ENCODE peak calls at places on chromosomes 1 and 21, in six cellular contexts. G, P, H, M, I and S are unnamed samples.

GRCh38 chr1:240572328-240572727 is 39.6 kb downstream of the GREM2 start:
- DNase-seq in I (no peak), M (no peak), H (no peak), G (no peak), P (no peak), S (no peak)

GRCh38 chr1:68291763-68292384 is 59.6 kb upstream of the WLS start:
- DNase-seq in P (no peak), I (no peak), H (no peak), G (no peak), M (no peak), S (no peak)

GRCh38 chr1:105865546-105865945 is 1190.9 kb upstream of the PRMT6 start:
- DNase-seq in P (no peak), H (no peak), M (no peak), G (no peak), I (peak), S (no peak)

GRCh38 chr21:25952306-25952705 is 217.5 kb downstream of the GABPA start:
- DNase-seq in G (no peak), P (no peak), I (no peak), H (no peak), M (no peak), S (no peak)

GRCh38 chr1:22780696-22781095 is 70.1 kb downstream of the EPHB2 start:
- DNase-seq in P (no peak), I (no peak), H (no peak), G (no peak), M (peak), S (no peak)

GRCh38 chr1:47031059-47031458 is 7.6 kb downstream of the CYP4X1 start:
- DNase-seq in H (no peak), G (no peak), I (peak), M (no peak), P (no peak), S (peak)

GRCh38 chr1:6104631-6105030 is 58.9 kb downstream of the KCNAB2 start:
- DNase-seq in H (no peak), I (no peak), P (no peak), G (no peak), M (no peak), S (no peak)

GRCh38 chr1:192557841-192558595 is 17.6 kb upstream of the RGS1 start:
- DNase-seq in M (no peak), H (no peak), G (no peak), I (no peak), P (no peak), S (no peak)

GRCh38 chr1:198725090-198725489 is 86.2 kb downstream of the PTPRC start:
- DNase-seq in M (no peak), I (peak), H (no peak), G (no peak), P (no peak), S (no peak)

GRCh38 chr1:28021064-28021463 is 61.3 kb downstream of the XKR8 start:
- DNase-seq in M (no peak), G (no peak), I (no peak), P (no peak), H (no peak), S (no peak)

GRCh38 chr1:118217073-118217620 is 32.1 kb upstream of the SPAG17 start:
- DNase-seq in P (no peak), H (no peak), I (no peak), G (no peak), M (no peak), S (no peak)

GRCh38 chr1:44707112-44707881 is 23.7 kb downstream of the RNU5D-1 start:
- DNase-seq in I (peak), M (no peak), G (no peak), P (no peak), H (no peak), S (peak)

GRCh38 chr1:170993717-170994116 is 58.4 kb downstream of the MROH9 start:
- DNase-seq in H (no peak), G (no peak), M (no peak), I (no peak), P (no peak), S (no peak)

GRCh38 chr1:203163891-203164635 is 11.6 kb downstream of the MYBPH start:
- DNase-seq in I (no peak), H (no peak), P (no peak), G (no peak), M (no peak), S (no peak)

GRCh38 chr1:17637055-17637454 is 97.6 kb downstream of the ARHGEF10L start:
- DNase-seq in M (no peak), I (no peak), H (no peak), P (no peak), G (no peak), S (no peak)

GRCh38 chr1:1553821-1554494 is 13.5 kb upstream of the TMEM240 start:
- DNase-seq in H (no peak), G (no peak), I (no peak), M (no peak), P (no peak), S (no peak)

GRCh38 chr1:85554630-85555327 is 25.8 kb upstream of the CCN1 start:
- DNase-seq in M (no peak), P (no peak), H (no peak), I (peak), G (no peak), S (no peak)

GRCh38 chr1:27536767-27537166 is 46.8 kb upstream of the WASF2 start:
- DNase-seq in I (no peak), M (no peak), H (peak), G (no peak), P (no peak), S (no peak)

GRCh38 chr1:156622581-156623297 is 3.5 kb downstream of the HAPLN2 start:
- DNase-seq in M (no peak), I (no peak), P (no peak), H (no peak), G (no peak), S (no peak)

GRCh38 chr1:35656148-35656862 is 15.0 kb upstream of the PSMB2 start:
- DNase-seq in I (no peak), P (no peak), M (no peak), G (no peak), H (no peak), S (no peak)

GRCh38 chr1:161722406-161722805 is 1.1 kb downstream of the FCRLB start:
- DNase-seq in G (no peak), P (no peak), H (no peak), M (no peak), I (no peak), S (no peak)

GRCh38 chr1:227776277-227776676 is 39.2 kb upstream of the PRSS38 start:
- DNase-seq in G (no peak), I (peak), P (no peak), M (no peak), H (no peak), S (no peak)

GRCh38 chr1:56707379-56707778 is 62.3 kb downstream of the PRKAA2 start:
- DNase-seq in H (no peak), P (no peak), M (no peak), I (no peak), G (no peak), S (no peak)

GRCh38 chr1:115976062-115976899 is at the start of gene SLC22A15:
- DNase-seq in I (peak), H (peak), G (no peak), M (peak), P (peak), S (no peak)

GRCh38 chr1:214281902-214282695 is 1.1 kb downstream of the SMYD2 start:
- DNase-seq in H (no peak), I (no peak), P (no peak), G (no peak), M (no peak), S (peak)

GRCh38 chr1:246647113-246647512 is 77.1 kb upstream of the SCCPDH start:
- DNase-seq in M (peak), P (no peak), G (no peak), H (peak), I (no peak), S (no peak)

GRCh38 chr1:7594002-7594713 is 176.9 kb upstream of the VAMP3 start:
- DNase-seq in G (no peak), P (no peak), H (no peak), I (no peak), M (no peak), S (no peak)

GRCh38 chr1:155170806-155171205 is 2.3 kb downstream of the KRTCAP2 start:
- DNase-seq in I (no peak), H (no peak), G (no peak), P (no peak), M (no peak), S (no peak)

GRCh38 chr1:12177156-12177998 is 10.6 kb downstream of the TNFRSF1B start:
- DNase-seq in I (no peak), P (no peak), H (no peak), G (no peak), M (no peak), S (no peak)